ENCODE peak calls at places on chromosomes 13 and 19, in five cellular contexts. One of them, this sample, is unnamed. For H3K4me1, the result is how much of the 10 kb centered on the place peaks cover.

GRCh38 chr19:46551175-46551574 is 50.0 kb upstream of the CALM3 start:
- DNase-seq in neural progenitor cell: no peak
- DNase-seq in H1: no peak
- DNase-seq in neuronal stem cell: no peak
- DNase-seq in H9: no peak
- DNase-seq in this sample: no peak

GRCh38 chr13:42534785-42535184 is 39.2 kb upstream of the TNFSF11 start:
- DNase-seq in neuronal stem cell: no peak
- DNase-seq in H1: no peak
- DNase-seq in H9: no peak
- DNase-seq in neural progenitor cell: no peak
- DNase-seq in this sample: no peak

GRCh38 chr13:32883501-32883900 is 132.7 kb upstream of the KL start:
- DNase-seq in neuronal stem cell: no peak
- DNase-seq in neural progenitor cell: no peak
- DNase-seq in H1: no peak
- DNase-seq in H9: no peak
- DNase-seq in this sample: no peak

GRCh38 chr19:55467236-55468053 is 2.9 kb upstream of the C19orf85 start:
- DNase-seq in neural progenitor cell: peak
- DNase-seq in neuronal stem cell: no peak
- DNase-seq in H1: no peak
- DNase-seq in H9: peak
- DNase-seq in this sample: peak

GRCh38 chr19:3370214-3370720 is 3.9 kb downstream of the NFIC start:
- DNase-seq in H1: no peak
- DNase-seq in neural progenitor cell: no peak
- DNase-seq in H9: peak
- DNase-seq in neuronal stem cell: no peak
- DNase-seq in this sample: no peak

GRCh38 chr13:112943309-112944125 is 25.5 kb upstream of the MCF2L start:
- DNase-seq in H9: peak
- DNase-seq in H1: no peak
- DNase-seq in neural progenitor cell: peak
- DNase-seq in neuronal stem cell: peak
- DNase-seq in this sample: peak

GRCh38 chr13:109933476-109933875 is 147.1 kb upstream of the IRS2 start:
- DNase-seq in H9: no peak
- DNase-seq in neuronal stem cell: no peak
- DNase-seq in neural progenitor cell: peak
- DNase-seq in H1: no peak
- DNase-seq in this sample: peak

GRCh38 chr19:51325161-51325979 is 13.9 kb downstream of the IGLON5 start:
- DNase-seq in neural progenitor cell: no peak
- DNase-seq in H9: no peak
- DNase-seq in H1: no peak
- DNase-seq in neuronal stem cell: no peak
- DNase-seq in this sample: no peak

GRCh38 chr19:5038631-5039271 is 69.8 kb downstream of the KDM4B start:
- DNase-seq in neural progenitor cell: peak
- DNase-seq in H1: no peak
- DNase-seq in H9: peak
- DNase-seq in neuronal stem cell: no peak
- DNase-seq in this sample: peak

GRCh38 chr13:77476456-77476855 is 59.0 kb upstream of the SCEL start:
- DNase-seq in neural progenitor cell: no peak
- DNase-seq in H9: no peak
- DNase-seq in neuronal stem cell: no peak
- DNase-seq in H1: no peak
- DNase-seq in this sample: no peak

GRCh38 chr19:53147645-53148044 is 11.2 kb downstream of the ZNF347 start:
- DNase-seq in neural progenitor cell: no peak
- DNase-seq in H1: no peak
- DNase-seq in neuronal stem cell: no peak
- DNase-seq in H9: no peak
- DNase-seq in this sample: no peak

GRCh38 chr19:38686530-38686888 is 39.1 kb downstream of the ACTN4 start:
- DNase-seq in H9: peak
- DNase-seq in H1: no peak
- DNase-seq in neuronal stem cell: no peak
- DNase-seq in neural progenitor cell: no peak
- DNase-seq in this sample: no peak
- H3K4me1 ChIP-seq in H9: under half
- H3K4me1 ChIP-seq in H1: under half
- H3K4me1 ChIP-seq in neuronal stem cell: under half
- H3K4me1 ChIP-seq in neural progenitor cell: under half
- H3K4me1 ChIP-seq in this sample: half or more

DNA sequence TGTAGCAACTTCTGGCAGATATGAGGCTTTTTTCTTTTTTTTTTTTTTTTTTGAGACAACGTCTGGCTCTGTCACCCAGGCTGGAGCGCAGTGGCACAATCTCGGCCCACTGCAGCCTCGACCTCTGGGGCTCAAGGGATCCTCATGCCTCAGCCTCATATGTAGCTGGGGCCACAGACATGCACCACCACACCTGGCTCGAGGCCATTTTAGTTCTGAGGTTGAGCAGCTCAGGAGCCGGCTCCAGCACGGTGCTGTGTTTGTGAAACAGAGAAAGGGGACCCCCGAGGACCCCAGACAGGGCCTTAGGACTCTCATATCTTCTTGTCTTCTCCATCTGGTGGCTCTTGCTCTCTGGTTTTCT is 3.4 kb upstream of the FLT3LG start:
- DNase-seq in neuronal stem cell: no peak
- DNase-seq in H9: no peak
- DNase-seq in H1: no peak
- DNase-seq in neural progenitor cell: no peak
- DNase-seq in this sample: no peak
- H3K9ac ChIP-seq in neuronal stem cell: no peak
- H3K9ac ChIP-seq in H9: no peak
- H3K9ac ChIP-seq in H1: no peak
- H3K9ac ChIP-seq in neural progenitor cell: no peak
- H3K9ac ChIP-seq in this sample: no peak

DNA sequence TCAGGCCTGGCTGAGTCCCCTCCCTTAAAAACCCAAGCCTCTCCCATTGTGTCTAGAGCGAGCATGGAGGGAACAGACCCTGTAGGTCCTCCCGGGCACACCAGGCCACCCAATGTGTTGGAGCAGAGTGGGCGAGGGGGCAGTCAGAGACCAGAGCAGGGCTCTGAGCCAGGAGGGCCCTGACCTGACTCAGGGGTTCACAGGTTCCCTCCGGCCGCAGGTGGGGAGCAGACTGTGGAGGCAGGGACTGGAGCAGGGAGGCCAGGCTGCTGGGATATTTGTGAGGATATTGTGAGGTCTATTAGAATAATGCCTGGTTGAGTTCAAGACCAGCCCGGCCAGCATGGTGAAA is 1.6 kb upstream of the TYROBP start:
- DNase-seq in H9: no peak
- DNase-seq in H1: no peak
- DNase-seq in neuronal stem cell: no peak
- DNase-seq in neural progenitor cell: no peak
- DNase-seq in this sample: peak
- H3K4me1 ChIP-seq in H9: under half
- H3K4me1 ChIP-seq in H1: under half
- H3K4me1 ChIP-seq in neuronal stem cell: under half
- H3K4me1 ChIP-seq in neural progenitor cell: under half
- H3K4me1 ChIP-seq in this sample: under half

DNA sequence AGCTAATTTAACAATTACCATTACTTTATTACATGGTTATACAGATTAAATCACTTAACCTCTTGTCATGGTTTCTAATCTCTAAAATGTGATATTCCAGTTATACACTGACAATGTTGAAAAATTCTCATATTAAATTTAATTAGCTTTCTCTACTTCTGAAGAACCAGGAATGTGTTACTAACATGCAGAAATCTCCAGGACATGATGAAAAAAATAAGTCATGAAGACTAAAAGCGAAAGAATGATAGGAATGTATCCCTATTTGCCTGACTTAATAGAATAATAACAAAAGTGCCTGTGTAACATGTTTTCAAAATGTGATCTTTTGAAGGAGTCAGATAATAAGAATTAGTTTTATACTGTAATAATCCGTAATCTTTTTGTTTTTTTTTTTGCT is 2823.7 kb upstream of the PCDH20 start:
- DNase-seq in neural progenitor cell: no peak
- DNase-seq in neuronal stem cell: no peak
- DNase-seq in H9: no peak
- DNase-seq in H1: no peak
- DNase-seq in this sample: no peak
- H3K9ac ChIP-seq in neural progenitor cell: no peak
- H3K9ac ChIP-seq in neuronal stem cell: no peak
- H3K9ac ChIP-seq in H9: no peak
- H3K9ac ChIP-seq in H1: no peak
- H3K9ac ChIP-seq in this sample: no peak

GRCh38 chr13:97280478-97280877 is 58.3 kb downstream of the MBNL2 start:
- DNase-seq in neuronal stem cell: no peak
- DNase-seq in H1: no peak
- DNase-seq in H9: no peak
- DNase-seq in neural progenitor cell: peak
- DNase-seq in this sample: no peak
- H3K4me1 ChIP-seq in neuronal stem cell: under half
- H3K4me1 ChIP-seq in H1: under half
- H3K4me1 ChIP-seq in H9: under half
- H3K4me1 ChIP-seq in neural progenitor cell: under half
- H3K4me1 ChIP-seq in this sample: under half

GRCh38 chr19:39362682-39363657 is 20.7 kb downstream of the SAMD4B start:
- DNase-seq in neural progenitor cell: no peak
- DNase-seq in neuronal stem cell: no peak
- DNase-seq in H1: no peak
- DNase-seq in H9: no peak
- DNase-seq in this sample: no peak
- H3K9ac ChIP-seq in neural progenitor cell: no peak
- H3K9ac ChIP-seq in neuronal stem cell: peak
- H3K9ac ChIP-seq in H1: no peak
- H3K9ac ChIP-seq in H9: no peak
- H3K9ac ChIP-seq in this sample: peak

This sample was measured in kidney.